ENCODE peak calls at places on chromosomes 11 and 22, in seven cellular contexts. Z is naive thymus-derived CD8-positive, alpha-beta T cell; S is activated CD4-positive, alpha-beta T cell treated with anti-CD3 and anti-CD28 coated beads, Interleukin-2, amount 10 ng/mL, durations not matched to agents 7 days and 5 days; P is hepatocyte; W is NCI-H510A treated with DMSO at 0.1 percent for 48 hours; M is stimulated activated CD8-positive, alpha-beta memory T cell treated with anti-CD3 and anti-CD28 coated beads, Interleukin-2, amount 100 ng/mL, for 1 hour; Q is GM12865. K is an unnamed sample.

GRCh38 chr11:76436020-76436419 is 8.8 kb upstream of the EMSY start:
- DNase-seq in S (no peak), P (no peak), Z (no peak), M (no peak), Q (peak), W (no peak), K (no peak)

GRCh38 chr11:47791774-47792173 is 24.6 kb upstream of the FNBP4 start:
- DNase-seq in W (no peak), M (no peak), Z (no peak), Q (no peak), P (no peak), S (no peak), K (no peak)

GRCh38 chr22:20885557-20886323 is 26.9 kb downstream of the SNAP29 start:
- DNase-seq in W (peak), Q (peak), Z (peak), S (peak), P (peak), M (no peak), K (peak)

GRCh38 chr11:95831198-95831883 is 41.0 kb downstream of the CEP57 start:
- DNase-seq in P (peak), M (no peak), Q (no peak), W (no peak), Z (no peak), S (no peak), K (no peak)

GRCh38 chr11:130785376-130786110 is 130.7 kb downstream of the SNX19 start:
- DNase-seq in M (no peak), S (no peak), Z (no peak), P (no peak), Q (peak), W (no peak), K (no peak)

GRCh38 chr11:443542-444199 is 1.9 kb upstream of the ANO9 start:
- DNase-seq in Z (no peak), S (no peak), W (peak), Q (no peak), M (no peak), P (peak), K (no peak)

GRCh38 chr22:36453855-36454378 is 27.5 kb downstream of the TXN2 start:
- DNase-seq in S (no peak), Z (no peak), Q (no peak), W (no peak), P (no peak), M (no peak), K (no peak)

GRCh38 chr22:36237462-36238347 is 1.6 kb downstream of the APOL2 start:
- DNase-seq in W (no peak), Q (peak), M (no peak), Z (no peak), S (peak), P (no peak), K (no peak)

GRCh38 chr11:2420502-2421225 is 20.1 kb downstream of the TSSC4 start:
- DNase-seq in S (peak), Q (peak), M (peak), W (peak), P (peak), Z (peak), K (peak)

GRCh38 chr11:32266611-32267010 is 168.7 kb downstream of the WT1 start:
- DNase-seq in M (no peak), Q (no peak), W (no peak), Z (no peak), S (no peak), P (peak), K (no peak)

GRCh38 chr22:42720263-42721044 is at the start of gene A4GALT:
- DNase-seq in Z (peak), W (no peak), Q (peak), S (peak), P (peak), M (no peak), K (no peak)

GRCh38 chr11:108278546-108278945 is 55.7 kb downstream of the ATM start:
- DNase-seq in Q (no peak), W (no peak), M (no peak), P (no peak), S (no peak), Z (no peak), K (no peak)

GRCh38 chr11:118915941-118916841 is 9.5 kb downstream of the BCL9L start:
- DNase-seq in S (no peak), M (no peak), P (no peak), Z (no peak), Q (no peak), W (no peak), K (no peak)

GRCh38 chr22:20027966-20028854 is 7.3 kb downstream of the TANGO2 start:
- DNase-seq in M (no peak), P (no peak), W (no peak), Q (peak), Z (no peak), S (no peak), K (no peak)

GRCh38 chr11:11296434-11296833 is 56.6 kb downstream of the CSNK2A3 start:
- DNase-seq in Z (no peak), Q (no peak), P (no peak), M (no peak), S (no peak), W (peak), K (no peak)

GRCh38 chr11:130509942-130510341 is 61.5 kb downstream of the ADAMTS15 start:
- DNase-seq in W (no peak), Q (no peak), P (no peak), Z (no peak), M (no peak), S (no peak), K (no peak)

GRCh38 chr11:126148317-126148716 is 63.1 kb downstream of the RPUSD4 start:
- DNase-seq in W (no peak), M (no peak), S (no peak), Q (no peak), P (no peak), Z (no peak), K (no peak)